ENCODE peak calls at places on chromosomes 1 and 21, in four cellular contexts. One of them, this sample, is unnamed.

GRCh38 chr21:45972716-45973474 is 8.7 kb upstream of the COL6A1 start:
- DNase-seq in breast epithelium: peak
- DNase-seq in GM23338: peak
- DNase-seq in HFF-Myc: peak
- DNase-seq in this sample: peak

GRCh38 chr1:75999034-75999433 is 66.8 kb upstream of the ASB17 start:
- DNase-seq in breast epithelium: no peak
- DNase-seq in GM23338: no peak
- DNase-seq in HFF-Myc: no peak
- DNase-seq in this sample: no peak

GRCh38 chr21:37225440-37225839 is 41.7 kb downstream of the VPS26C start:
- DNase-seq in breast epithelium: no peak
- DNase-seq in GM23338: no peak
- DNase-seq in HFF-Myc: no peak
- DNase-seq in this sample: peak

GRCh38 chr1:14435368-14436023 is 163.0 kb upstream of the KAZN start:
- DNase-seq in breast epithelium: no peak
- DNase-seq in GM23338: peak
- DNase-seq in HFF-Myc: no peak
- DNase-seq in this sample: no peak

GRCh38 chr1:3054474-3054873 is 14.5 kb upstream of the PRDM16 start:
- DNase-seq in breast epithelium: peak
- DNase-seq in GM23338: no peak
- DNase-seq in HFF-Myc: no peak
- DNase-seq in this sample: peak

GRCh38 chr1:205926213-205926612 is 17.0 kb downstream of the SLC26A9 start:
- DNase-seq in breast epithelium: no peak
- DNase-seq in GM23338: no peak
- DNase-seq in HFF-Myc: no peak
- DNase-seq in this sample: no peak

GRCh38 chr1:216498277-216498676 is 75.0 kb upstream of the USH2A start:
- DNase-seq in breast epithelium: no peak
- DNase-seq in GM23338: no peak
- DNase-seq in HFF-Myc: no peak
- DNase-seq in this sample: no peak

GRCh38 chr1:2791027-2791760 is 10.3 kb downstream of the TTC34 start:
- DNase-seq in breast epithelium: no peak
- DNase-seq in GM23338: no peak
- DNase-seq in HFF-Myc: no peak
- DNase-seq in this sample: no peak

GRCh38 chr1:182860658-182861057 is 21.5 kb downstream of the DHX9 start:
- DNase-seq in breast epithelium: no peak
- DNase-seq in GM23338: no peak
- DNase-seq in HFF-Myc: no peak
- DNase-seq in this sample: no peak

GRCh38 chr1:230317823-230318819 is 108.0 kb downstream of the PGBD5 start:
- DNase-seq in breast epithelium: peak
- DNase-seq in GM23338: no peak
- DNase-seq in HFF-Myc: no peak
- DNase-seq in this sample: no peak

GRCh38 chr1:237166593-237167077 is 124.7 kb downstream of the RYR2 start:
- DNase-seq in breast epithelium: no peak
- DNase-seq in GM23338: no peak
- DNase-seq in HFF-Myc: no peak
- DNase-seq in this sample: no peak

GRCh38 chr21:44365967-44366585 is 12.7 kb downstream of the TRPM2 start:
- DNase-seq in breast epithelium: no peak
- DNase-seq in GM23338: no peak
- DNase-seq in HFF-Myc: no peak
- DNase-seq in this sample: no peak

GRCh38 chr1:147336290-147336689 is 93.8 kb downstream of the CHD1L start:
- DNase-seq in breast epithelium: no peak
- DNase-seq in GM23338: peak
- DNase-seq in HFF-Myc: no peak
- DNase-seq in this sample: no peak

GRCh38 chr1:211632117-211632807 is 43.2 kb downstream of the NEK2 start:
- DNase-seq in breast epithelium: no peak
- DNase-seq in GM23338: no peak
- DNase-seq in HFF-Myc: no peak
- DNase-seq in this sample: no peak

GRCh38 chr1:96538883-96539282 is 182.7 kb upstream of the PTBP2 start:
- DNase-seq in breast epithelium: no peak
- DNase-seq in GM23338: no peak
- DNase-seq in HFF-Myc: peak
- DNase-seq in this sample: peak

GRCh38 chr1:98669355-98670296 is 8.1 kb downstream of the SNX7 start:
- DNase-seq in breast epithelium: no peak
- DNase-seq in GM23338: no peak
- DNase-seq in HFF-Myc: no peak
- DNase-seq in this sample: no peak

DNA sequence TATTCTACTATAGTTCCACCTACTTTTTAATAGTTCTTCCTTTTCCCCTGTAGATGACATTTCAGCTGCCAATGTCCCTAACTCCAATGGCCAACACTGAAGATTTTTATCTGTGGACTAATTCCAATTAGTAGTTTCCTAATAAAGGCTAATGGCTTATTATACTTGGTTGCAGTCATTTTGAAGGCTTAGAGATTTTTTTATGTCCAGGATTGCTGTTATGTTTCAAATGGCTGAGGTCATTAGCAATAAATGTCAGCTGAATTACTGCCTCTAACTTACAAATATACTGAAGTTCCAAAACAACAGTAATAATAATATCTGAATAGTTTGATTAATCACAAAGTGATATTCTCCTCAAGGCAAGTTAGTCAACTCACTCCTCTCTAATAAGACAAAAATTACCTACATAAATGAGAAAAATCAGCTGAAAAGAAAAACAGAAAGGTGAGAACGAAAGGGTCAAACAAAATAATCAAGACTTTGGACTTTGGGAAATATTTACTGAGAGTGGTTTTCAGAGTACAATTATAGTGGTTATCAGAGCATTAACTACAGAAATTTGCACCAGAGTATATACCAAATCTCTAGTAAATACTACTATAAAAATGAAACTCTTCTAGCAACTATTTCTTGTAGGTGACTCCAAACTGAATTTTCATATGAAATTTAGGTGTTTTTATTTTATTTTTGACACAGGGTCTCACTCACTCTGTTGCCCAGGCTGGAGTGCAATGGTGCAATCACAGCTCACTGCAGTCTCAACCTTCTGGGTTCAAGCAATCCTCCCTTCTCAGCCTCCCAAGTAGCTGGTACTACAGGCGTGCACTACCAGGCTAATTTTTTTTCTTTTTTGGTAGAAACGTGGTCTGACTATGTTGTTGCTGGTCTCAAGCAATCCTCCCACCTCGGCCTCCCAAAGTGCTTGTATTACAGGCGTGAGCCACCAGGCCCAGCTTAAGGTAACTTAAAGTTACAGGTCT is 3.5 kb downstream of the ZZZ3 start:
- DNase-seq in breast epithelium: no peak
- DNase-seq in GM23338: no peak
- DNase-seq in HFF-Myc: no peak
- DNase-seq in this sample: no peak
- H3K4me3 ChIP-seq in breast epithelium: no peak
- H3K4me3 ChIP-seq in GM23338: no peak
- H3K4me3 ChIP-seq in HFF-Myc: no peak
- H3K4me3 ChIP-seq in this sample: no peak

GRCh38 chr1:209511169-209511568 is 72.3 kb upstream of the CAMK1G start:
- DNase-seq in breast epithelium: no peak
- DNase-seq in GM23338: no peak
- DNase-seq in HFF-Myc: no peak
- DNase-seq in this sample: no peak

GRCh38 chr1:209516771-209517471 is 66.6 kb upstream of the CAMK1G start:
- DNase-seq in breast epithelium: no peak
- DNase-seq in GM23338: peak
- DNase-seq in HFF-Myc: no peak
- DNase-seq in this sample: no peak

GRCh38 chr1:209512821-209513220 is 70.7 kb upstream of the CAMK1G start:
- DNase-seq in breast epithelium: no peak
- DNase-seq in GM23338: no peak
- DNase-seq in HFF-Myc: no peak
- DNase-seq in this sample: no peak

GRCh38 chr1:209510063-209510462 is 73.5 kb upstream of the CAMK1G start:
- DNase-seq in breast epithelium: no peak
- DNase-seq in GM23338: no peak
- DNase-seq in HFF-Myc: no peak
- DNase-seq in this sample: no peak

GRCh38 chr1:209513226-209513625 is 70.3 kb upstream of the CAMK1G start:
- DNase-seq in breast epithelium: no peak
- DNase-seq in GM23338: peak
- DNase-seq in HFF-Myc: peak
- DNase-seq in this sample: no peak
- TF ChIP-seq CTCF in breast epithelium: no peak
- TF ChIP-seq CTCF in GM23338: peak
- TF ChIP-seq CTCF in HFF-Myc: peak
- TF ChIP-seq CTCF in this sample: no peak

GRCh38 chr1:208084220-208084619 is 160.0 kb downstream of the PLXNA2 start:
- DNase-seq in breast epithelium: no peak
- DNase-seq in GM23338: no peak
- DNase-seq in HFF-Myc: no peak
- DNase-seq in this sample: no peak

GRCh38 chr1:208085655-208086054 is 158.5 kb downstream of the PLXNA2 start:
- DNase-seq in breast epithelium: no peak
- DNase-seq in GM23338: no peak
- DNase-seq in HFF-Myc: no peak
- DNase-seq in this sample: no peak

GRCh38 chr1:208084764-208085163 is 159.4 kb downstream of the PLXNA2 start:
- DNase-seq in breast epithelium: no peak
- DNase-seq in GM23338: no peak
- DNase-seq in HFF-Myc: no peak
- DNase-seq in this sample: no peak

GRCh38 chr1:208088319-208088718 is 155.9 kb downstream of the PLXNA2 start:
- DNase-seq in breast epithelium: no peak
- DNase-seq in GM23338: no peak
- DNase-seq in HFF-Myc: no peak
- DNase-seq in this sample: no peak

DNA sequence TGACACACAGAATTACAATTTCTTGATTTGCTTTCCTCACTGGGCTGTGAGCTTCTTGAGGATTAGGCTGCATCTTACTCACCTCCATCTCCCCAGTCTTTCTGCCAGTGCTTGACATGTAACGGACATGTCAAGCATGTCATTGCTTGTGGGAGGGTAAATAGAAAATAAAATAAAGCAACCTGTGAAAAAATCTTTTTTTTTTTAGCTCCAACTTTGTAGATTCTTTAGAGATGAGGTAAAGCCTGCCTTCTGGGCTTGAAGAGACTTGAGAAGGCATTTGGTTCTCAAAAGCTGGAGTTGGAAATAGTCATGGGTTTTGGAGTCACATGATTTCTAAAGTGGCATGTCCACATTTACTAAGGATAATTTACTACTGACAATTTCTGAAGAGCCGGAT is 158.1 kb downstream of the PLXNA2 start:
- DNase-seq in breast epithelium: no peak
- DNase-seq in GM23338: no peak
- DNase-seq in HFF-Myc: no peak
- DNase-seq in this sample: no peak
- H3K4me3 ChIP-seq in breast epithelium: peak
- H3K4me3 ChIP-seq in GM23338: no peak
- H3K4me3 ChIP-seq in HFF-Myc: no peak
- H3K4me3 ChIP-seq in this sample: no peak

DNA sequence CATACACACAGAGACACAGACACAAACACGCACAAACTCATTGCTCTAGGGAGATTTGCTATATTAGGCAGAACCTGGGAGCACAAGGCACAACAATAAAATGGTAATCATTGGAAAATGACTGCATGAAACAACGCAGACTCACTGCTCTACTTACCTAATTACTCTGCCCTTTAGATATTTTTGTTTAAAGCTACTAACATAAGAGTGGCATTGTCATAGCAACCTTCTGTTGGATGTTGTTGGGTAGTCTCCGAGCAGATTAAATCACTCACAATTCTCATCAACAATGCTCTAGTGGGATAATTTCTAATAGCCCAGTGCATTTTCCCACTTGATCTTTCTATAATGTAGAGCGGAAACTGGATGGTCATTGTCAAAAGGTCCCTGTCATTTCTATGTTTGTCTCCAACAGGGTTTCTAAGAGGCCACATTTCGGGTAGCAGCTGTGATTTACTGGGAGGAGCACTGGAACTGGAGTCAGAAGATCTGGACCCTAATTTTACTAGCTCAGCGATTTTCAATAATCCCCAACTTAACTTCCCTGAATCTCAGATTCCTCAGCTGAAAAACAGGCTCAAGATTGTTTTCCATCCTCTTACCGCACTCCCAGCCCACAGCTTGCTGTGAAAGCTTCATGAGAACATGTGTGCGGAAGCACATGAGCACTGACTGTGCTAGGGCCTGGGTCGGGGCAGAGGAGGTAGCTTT is 20.0 kb upstream of the RGS4 start:
- DNase-seq in breast epithelium: no peak
- DNase-seq in GM23338: no peak
- DNase-seq in HFF-Myc: no peak
- DNase-seq in this sample: no peak
- TF ChIP-seq CTCF in breast epithelium: no peak
- TF ChIP-seq CTCF in GM23338: no peak
- TF ChIP-seq CTCF in HFF-Myc: no peak
- TF ChIP-seq CTCF in this sample: no peak

GRCh38 chr1:19467199-19468187 is 17.8 kb downstream of the CAPZB start:
- DNase-seq in breast epithelium: no peak
- DNase-seq in GM23338: no peak
- DNase-seq in HFF-Myc: no peak
- DNase-seq in this sample: no peak
- H3K4me3 ChIP-seq in breast epithelium: no peak
- H3K4me3 ChIP-seq in GM23338: no peak
- H3K4me3 ChIP-seq in HFF-Myc: no peak
- H3K4me3 ChIP-seq in this sample: no peak

GRCh38 chr1:196034080-196034706 is 574.0 kb downstream of the KCNT2 start:
- DNase-seq in breast epithelium: no peak
- DNase-seq in GM23338: peak
- DNase-seq in HFF-Myc: no peak
- DNase-seq in this sample: no peak

GRCh38 chr1:196030455-196030854 is 577.8 kb downstream of the KCNT2 start:
- DNase-seq in breast epithelium: no peak
- DNase-seq in GM23338: no peak
- DNase-seq in HFF-Myc: no peak
- DNase-seq in this sample: no peak

GRCh38 chr1:196027127-196027526 is 581.1 kb downstream of the KCNT2 start:
- DNase-seq in breast epithelium: no peak
- DNase-seq in GM23338: no peak
- DNase-seq in HFF-Myc: no peak
- DNase-seq in this sample: no peak

DNA sequence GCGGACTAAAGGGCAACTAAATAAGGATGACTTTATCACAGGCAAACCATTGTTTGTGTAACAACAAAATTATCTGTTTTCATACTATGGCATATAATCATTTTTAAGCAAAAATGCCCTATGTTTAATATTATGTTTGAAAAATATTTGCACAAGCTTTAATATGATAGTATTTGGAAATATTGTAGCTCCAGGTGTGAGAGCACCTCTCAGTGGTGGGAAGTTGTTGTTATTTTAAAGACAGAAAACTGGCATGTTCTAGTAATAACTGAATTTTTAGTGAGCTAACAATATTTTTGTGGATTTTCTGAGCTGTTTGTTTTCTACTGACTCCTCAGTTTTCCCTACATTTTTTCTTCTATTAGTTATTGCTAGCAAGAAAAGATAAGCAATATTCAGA is 578.8 kb downstream of the KCNT2 start:
- DNase-seq in breast epithelium: no peak
- DNase-seq in GM23338: no peak
- DNase-seq in HFF-Myc: no peak
- DNase-seq in this sample: no peak
- TF ChIP-seq CTCF in breast epithelium: no peak
- TF ChIP-seq CTCF in GM23338: no peak
- TF ChIP-seq CTCF in HFF-Myc: no peak
- TF ChIP-seq CTCF in this sample: no peak

This sample was measured in lower leg skin.